ENCODE peak calls at places on chromosomes 12 and 14, in five cellular contexts. One of them, this sample, is unnamed.

GRCh38 chr14:81337073-81337472 is 63.1 kb downstream of the STON2 start:
- DNase-seq in mucosa of descending colon: no peak
- DNase-seq in BJ: no peak
- DNase-seq in uterus: no peak
- DNase-seq in B cell: no peak
- DNase-seq in this sample: no peak

GRCh38 chr14:50619569-50620141 is 48.5 kb downstream of the SAV1 start:
- DNase-seq in mucosa of descending colon: no peak
- DNase-seq in BJ: no peak
- DNase-seq in uterus: no peak
- DNase-seq in B cell: peak; percentile 19
- DNase-seq in this sample: no peak

GRCh38 chr12:103495783-103496456 is at the start of gene C12orf42:
- DNase-seq in mucosa of descending colon: peak; percentile 45
- DNase-seq in BJ: no peak
- DNase-seq in uterus: no peak
- DNase-seq in B cell: peak; percentile 50
- DNase-seq in this sample: peak; percentile 61

GRCh38 chr12:72268386-72268785 is 3.8 kb upstream of the TRHDE start:
- DNase-seq in mucosa of descending colon: no peak
- DNase-seq in BJ: no peak
- DNase-seq in uterus: no peak
- DNase-seq in B cell: no peak
- DNase-seq in this sample: no peak

GRCh38 chr14:72565917-72566316 is 328.0 kb downstream of the DPF3 start:
- DNase-seq in mucosa of descending colon: no peak
- DNase-seq in BJ: no peak
- DNase-seq in uterus: no peak
- DNase-seq in B cell: no peak
- DNase-seq in this sample: no peak

GRCh38 chr14:92958373-92959188 is 35.6 kb downstream of the CHGA start:
- DNase-seq in mucosa of descending colon: no peak
- DNase-seq in BJ: no peak
- DNase-seq in uterus: no peak
- DNase-seq in B cell: no peak
- DNase-seq in this sample: no peak

GRCh38 chr12:108190529-108190928 is 61.4 kb downstream of the WSCD2 start:
- DNase-seq in mucosa of descending colon: no peak
- DNase-seq in BJ: no peak
- DNase-seq in uterus: peak; percentile 51
- DNase-seq in B cell: no peak
- DNase-seq in this sample: no peak

GRCh38 chr14:52923902-52924575 is 26.8 kb downstream of the FERMT2 start:
- DNase-seq in mucosa of descending colon: no peak
- DNase-seq in BJ: no peak
- DNase-seq in uterus: no peak
- DNase-seq in B cell: no peak
- DNase-seq in this sample: no peak

GRCh38 chr12:73731658-73732057 is 806.0 kb upstream of the ATXN7L3B start:
- DNase-seq in mucosa of descending colon: no peak
- DNase-seq in BJ: no peak
- DNase-seq in uterus: no peak
- DNase-seq in B cell: no peak
- DNase-seq in this sample: no peak

This sample was measured in adrenal gland.